ENCODE peak calls at places on chromosomes 4 and X, in five cellular contexts. M, K, A, J and G are unnamed samples.

GRCh38 chr4:181671672-181672071 is 571.5 kb upstream of the TENM3 start:
- DNase-seq in M (no peak), K (no peak), A (no peak), J (no peak), G (no peak)

GRCh38 chrX:72348247-72348979 is 42.7 kb upstream of the CITED1 start:
- DNase-seq in K (no peak), J (no peak), A (no peak), M (no peak), G (peak)

GRCh38 chrX:149044471-149044870 is 460.6 kb downstream of the IDS start:
- DNase-seq in A (no peak), J (no peak), M (no peak), K (no peak), G (no peak)

GRCh38 chrX:48467331-48467761 is 2.7 kb downstream of the SLC38A5 start:
- DNase-seq in K (no peak), J (no peak), M (no peak), A (no peak), G (no peak)

GRCh38 chrX:101347859-101348451 is 587 bp downstream of the TIMM8A start:
- DNase-seq in J (no peak), M (no peak), A (no peak), K (peak), G (no peak)

GRCh38 chr4:8155048-8155447 is 3.6 kb downstream of the ABLIM2 start:
- DNase-seq in A (no peak), J (no peak), K (no peak), M (no peak), G (peak)

GRCh38 chr4:89000844-89001360 is 56.1 kb downstream of the FAM13A start:
- DNase-seq in K (no peak), A (no peak), M (no peak), J (no peak), G (no peak)

GRCh38 chr4:138938371-138938699 is 77.2 kb upstream of the NOCT start:
- DNase-seq in J (no peak), M (peak), K (peak), A (no peak), G (no peak)

GRCh38 chr4:48490680-48491513 is 845 bp downstream of the ZAR1 start:
- DNase-seq in M (no peak), K (no peak), A (no peak), J (no peak), G (peak)

GRCh38 chrX:48785525-48786214 is 720 bp upstream of the GATA1 start:
- DNase-seq in J (no peak), K (no peak), M (no peak), A (no peak), G (no peak)

GRCh38 chrX:151711787-151712186 is 4.0 kb upstream of the FATE1 start:
- DNase-seq in A (no peak), J (no peak), M (no peak), K (no peak), G (no peak)

GRCh38 chrX:131544218-131544617 is 344 bp downstream of the OR13H1 start:
- DNase-seq in J (no peak), A (no peak), K (no peak), M (no peak), G (no peak)

GRCh38 chrX:103503853-103504207 is 15.5 kb downstream of the RAB40A start:
- DNase-seq in M (no peak), A (no peak), K (no peak), J (no peak), G (no peak)

GRCh38 chr4:71231073-71231752 is 107.6 kb upstream of the SLC4A4 start:
- DNase-seq in M (no peak), J (no peak), A (no peak), K (no peak), G (no peak)

GRCh38 chr4:175651701-175652100 is 160.4 kb downstream of the GPM6A start:
- DNase-seq in J (no peak), K (no peak), A (no peak), M (no peak), G (no peak)

GRCh38 chr4:82905205-82905604 is 4.7 kb downstream of the THAP9 start:
- DNase-seq in M (peak), A (no peak), J (no peak), K (peak), G (peak)

GRCh38 chr4:106062452-106062875 is 167.2 kb downstream of the NPNT start:
- DNase-seq in J (no peak), M (no peak), A (no peak), K (no peak), G (no peak)

GRCh38 chr4:140135529-140136021 is 18.4 kb downstream of the MAML3 start:
- DNase-seq in A (no peak), J (no peak), K (no peak), M (no peak), G (no peak)

GRCh38 chrX:122739770-122740169 is 444.3 kb upstream of the GRIA3 start:
- DNase-seq in K (no peak), J (no peak), A (no peak), M (no peak), G (no peak)
- TF ChIP-seq CTCF in K (no peak), J (no peak), A (no peak), M (no peak), G (no peak)

GRCh38 chrX:2418000-2418399 is 82.8 kb downstream of the DHRSX start:
- DNase-seq in J (no peak), A (no peak), K (no peak), M (no peak), G (no peak)
- TF ChIP-seq CTCF in J (no peak), A (no peak), K (no peak), M (no peak), G (no peak)

GRCh38 chr4:30269850-30270249 is 450.3 kb upstream of the PCDH7 start:
- DNase-seq in A (no peak), M (no peak), J (no peak), K (no peak), G (no peak)
- TF ChIP-seq CTCF in A (peak), M (no peak), J (no peak), K (no peak), G (no peak)

DNA sequence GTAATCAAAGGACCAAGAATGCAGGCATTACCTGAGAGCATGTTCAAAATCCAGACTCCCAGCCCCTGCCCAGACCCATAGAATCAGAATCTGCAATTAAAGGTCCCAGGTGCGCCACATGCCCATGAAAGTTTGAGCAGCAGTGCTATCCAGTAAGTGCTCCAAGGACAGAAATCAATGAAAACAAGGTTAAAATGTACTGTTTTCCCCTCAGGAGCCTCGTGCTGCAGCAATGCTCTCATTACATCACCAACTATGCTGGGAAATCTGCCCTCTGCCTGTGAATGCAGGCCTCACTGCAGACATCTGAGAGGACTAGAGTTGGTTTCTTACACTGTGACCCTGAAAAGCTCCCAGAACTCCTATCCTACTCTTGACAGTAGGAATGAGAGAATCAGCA is 21.1 kb downstream of the ANXA5 start:
- DNase-seq in A (no peak), M (no peak), J (no peak), K (no peak), G (no peak)
- TF ChIP-seq CTCF in A (peak), M (no peak), J (no peak), K (no peak), G (no peak)

GRCh38 chr4:146343776-146344175 is 129.4 kb downstream of the REELD1 start:
- DNase-seq in M (no peak), K (no peak), J (no peak), A (no peak), G (no peak)

GRCh38 chr4:146340798-146341197 is 126.5 kb downstream of the REELD1 start:
- DNase-seq in K (no peak), M (no peak), A (no peak), J (no peak), G (no peak)

GRCh38 chr4:146346276-146346675 is 131.9 kb downstream of the REELD1 start:
- DNase-seq in A (no peak), M (peak), J (no peak), K (peak), G (no peak)

GRCh38 chr4:146343199-146343598 is 128.9 kb downstream of the REELD1 start:
- DNase-seq in A (no peak), K (no peak), M (no peak), J (no peak), G (peak)

DNA sequence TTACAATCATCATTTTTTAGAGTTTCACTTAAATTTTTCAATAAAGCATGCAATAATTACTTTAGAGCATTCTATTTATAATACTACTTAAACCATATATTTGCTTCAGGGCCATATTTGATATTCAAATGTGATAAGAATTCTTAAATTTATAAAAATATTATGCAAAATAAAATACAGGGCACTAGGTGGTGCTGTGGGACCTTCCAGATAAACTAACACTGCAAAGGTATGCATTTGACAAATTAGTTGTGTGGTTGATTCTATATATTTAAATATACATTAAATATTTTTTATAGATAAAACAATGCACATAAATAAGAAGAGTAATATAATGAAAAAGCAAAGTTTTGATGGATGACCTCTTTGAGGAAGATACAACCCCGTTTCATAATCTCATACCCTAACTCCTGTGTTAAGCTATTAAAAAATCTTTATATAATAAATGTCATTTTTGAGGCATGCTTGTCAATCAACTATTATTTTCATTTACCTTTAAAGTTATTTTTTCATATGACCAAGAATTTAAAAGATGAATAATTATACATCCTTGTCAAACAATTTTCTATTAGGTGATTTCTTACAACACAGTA is 128.4 kb downstream of the REELD1 start:
- DNase-seq in M (no peak), J (no peak), K (no peak), A (no peak), G (peak)
- TF ChIP-seq CTCF in M (no peak), J (peak), K (peak), A (peak), G (peak)

DNA sequence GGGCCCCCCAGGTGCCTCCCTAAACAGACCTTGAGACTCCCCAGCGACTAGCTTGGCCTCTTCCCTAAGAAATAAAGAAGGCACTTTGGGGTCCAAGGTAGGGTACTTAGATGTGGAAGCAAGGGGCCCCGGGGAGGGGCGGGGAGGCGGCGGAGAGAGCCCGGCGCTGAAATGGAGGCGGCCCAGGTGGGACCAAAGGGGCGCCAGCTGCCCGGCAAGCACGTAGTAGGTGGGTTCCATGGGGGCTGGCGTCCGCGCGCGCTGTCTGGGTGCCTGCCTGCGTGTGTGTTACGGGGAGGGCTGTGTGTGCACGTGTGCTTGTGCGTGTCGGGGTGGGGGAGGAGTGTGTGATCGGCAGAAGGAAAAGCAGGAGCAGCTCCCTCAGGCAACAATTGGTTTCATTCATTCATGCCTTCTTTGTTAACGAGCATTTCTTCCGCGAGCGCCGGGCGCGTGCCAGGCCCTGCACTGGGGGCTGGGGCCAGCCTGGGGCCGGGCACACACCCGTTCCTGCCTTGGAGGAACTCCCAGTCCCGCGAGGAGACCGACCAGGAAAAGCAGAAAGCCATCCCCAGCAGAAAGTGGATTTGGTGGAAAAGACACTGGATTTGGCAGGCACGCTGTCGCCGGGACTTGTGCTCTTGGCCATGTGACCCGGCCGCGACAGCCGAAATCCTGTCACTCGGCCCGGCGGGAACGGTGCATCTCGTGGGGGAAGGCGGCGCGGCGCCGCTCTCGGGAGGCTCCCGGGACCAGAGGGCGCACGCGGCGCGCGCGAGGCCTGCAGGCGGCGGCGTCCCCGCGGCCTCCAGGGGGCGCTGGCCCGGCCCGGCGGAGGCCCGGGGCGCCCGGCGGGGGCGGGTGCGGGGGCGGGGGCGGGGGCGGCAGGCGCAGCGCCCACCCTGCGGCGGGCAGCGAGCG is 3.3 kb upstream of the DUSP9 start:
- DNase-seq in M (peak), J (peak), K (no peak), A (no peak), G (no peak)
- TF ChIP-seq CTCF in M (no peak), J (no peak), K (peak), A (peak), G (no peak)